ENCODE peak calls at places on chromosomes 13 and 19, in five cellular contexts. Q, O, Y, W and D are unnamed samples.

GRCh38 chr13:106491928-106492327 is 43.5 kb downstream of the EFNB2 start:
- DNase-seq in Q (no peak), O (no peak), Y (no peak), W (no peak), D (no peak)

GRCh38 chr19:17766543-17767131 is 15.4 kb downstream of the FCHO1 start:
- DNase-seq in Q (peak; percentile 93), O (peak; percentile 70), Y (peak; percentile 89), W (peak; percentile 77), D (no peak)

GRCh38 chr19:56105090-56105701 is 15.9 kb downstream of the ZNF787 start:
- DNase-seq in Q (peak; percentile 87), O (peak; percentile 58), Y (peak; percentile 88), W (peak; percentile 53), D (peak; percentile 79)

GRCh38 chr19:50551034-50551712 is 17.1 kb downstream of the LRRC4B start:
- DNase-seq in Q (peak; percentile 34), O (no peak), Y (no peak), W (no peak), D (no peak)

GRCh38 chr19:18203408-18203862 is 407 bp downstream of the RAB3A start:
- DNase-seq in Q (no peak), O (no peak), Y (no peak), W (no peak), D (no peak)

GRCh38 chr19:42606660-42607351 is 12.1 kb upstream of the CEACAM8 start:
- DNase-seq in Q (peak; percentile 75), O (peak; percentile 77), Y (peak; percentile 88), W (peak; percentile 7), D (peak; percentile 85)

GRCh38 chr13:91220872-91221271 is 126.6 kb upstream of the MIR17HG start:
- DNase-seq in Q (no peak), O (no peak), Y (no peak), W (no peak), D (no peak)

GRCh38 chr13:20006206-20006605 is 47.7 kb downstream of the ZMYM2 start:
- DNase-seq in Q (no peak), O (no peak), Y (no peak), W (no peak), D (no peak)

GRCh38 chr13:70960841-70961443 is 852.7 kb upstream of the KLHL1 start:
- DNase-seq in Q (peak; percentile 42), O (no peak), Y (no peak), W (peak; percentile 3), D (peak; percentile 5)

GRCh38 chr13:51728972-51729371 is 75.0 kb downstream of the DHRS12 start:
- DNase-seq in Q (no peak), O (no peak), Y (no peak), W (peak; percentile 87), D (no peak)

GRCh38 chr13:20716951-20717350 is 13.5 kb downstream of the IL17D start:
- DNase-seq in Q (peak; percentile 92), O (no peak), Y (no peak), W (no peak), D (no peak)

GRCh38 chr19:43723588-43723987 is 7.7 kb downstream of the IRGC start:
- DNase-seq in Q (no peak), O (no peak), Y (peak; percentile 43), W (no peak), D (no peak)

GRCh38 chr19:2249880-2250764 is 999 bp downstream of the AMH start:
- DNase-seq in Q (no peak), O (no peak), Y (no peak), W (no peak), D (peak; percentile 52)

GRCh38 chr19:12345197-12345596 is 11.8 kb upstream of the ZNF563 start:
- DNase-seq in Q (no peak), O (no peak), Y (no peak), W (no peak), D (no peak)

GRCh38 chr13:99053636-99054233 is 75.9 kb upstream of the DOCK9 start:
- DNase-seq in Q (peak; percentile 23), O (no peak), Y (no peak), W (no peak), D (no peak)

GRCh38 chr19:58586131-58586765 is 13.1 kb upstream of the MZF1 start:
- DNase-seq in Q (no peak), O (no peak), Y (no peak), W (no peak), D (no peak)

GRCh38 chr19:45496349-45496953 is 396 bp downstream of the RTN2 start:
- DNase-seq in Q (peak; percentile 90), O (peak; percentile 48), Y (peak; percentile 57), W (no peak), D (peak; percentile 58)

GRCh38 chr13:106490177-106490576 is 45.3 kb downstream of the EFNB2 start:
- DNase-seq in Q (no peak), O (no peak), Y (no peak), W (no peak), D (no peak)

GRCh38 chr13:110561335-110562033 is at the start of gene RAB20:
- DNase-seq in Q (peak; percentile 85), O (peak; percentile 90), Y (peak; percentile 62), W (peak; percentile 75), D (peak; percentile 93)

GRCh38 chr19:30669329-30670010 is 297.3 kb downstream of the ZNF536 start:
- DNase-seq in Q (peak; percentile 80), O (peak; percentile 56), Y (peak; percentile 63), W (peak; percentile 44), D (peak; percentile 52)

GRCh38 chr19:12603714-12604113 is 6.9 kb downstream of the ZNF490 start:
- DNase-seq in Q (no peak), O (peak; percentile 75), Y (no peak), W (peak; percentile 36), D (peak; percentile 82)

GRCh38 chr13:98098511-98098910 is 44.4 kb upstream of the FARP1 start:
- DNase-seq in Q (no peak), O (no peak), Y (no peak), W (peak; percentile 74), D (no peak)

GRCh38 chr13:35566340-35566739 is 89.9 kb upstream of the MAB21L1 start:
- DNase-seq in Q (no peak), O (peak; percentile 10), Y (no peak), W (peak; percentile 6), D (no peak)

GRCh38 chr19:18274303-18274775 is at the start of gene IQCN:
- DNase-seq in Q (no peak), O (no peak), Y (peak; percentile 27), W (no peak), D (no peak)

GRCh38 chr13:51961493-51962403 is 49.5 kb downstream of the ATP7B start:
- DNase-seq in Q (no peak), O (no peak), Y (no peak), W (no peak), D (no peak)

GRCh38 chr19:54477650-54478049 is 4.6 kb upstream of the CDC42EP5 start:
- DNase-seq in Q (no peak), O (no peak), Y (no peak), W (no peak), D (no peak)

GRCh38 chr19:54480048-54480447 is 7.0 kb upstream of the CDC42EP5 start:
- DNase-seq in Q (no peak), O (no peak), Y (no peak), W (no peak), D (no peak)

GRCh38 chr19:54475706-54476105 is 2.6 kb upstream of the CDC42EP5 start:
- DNase-seq in Q (no peak), O (no peak), Y (no peak), W (no peak), D (no peak)

GRCh38 chr19:54481326-54481930 is 8.3 kb upstream of the CDC42EP5 start:
- DNase-seq in Q (peak; percentile 93), O (peak; percentile 61), Y (peak; percentile 62), W (peak; percentile 41), D (peak; percentile 60)

DNA sequence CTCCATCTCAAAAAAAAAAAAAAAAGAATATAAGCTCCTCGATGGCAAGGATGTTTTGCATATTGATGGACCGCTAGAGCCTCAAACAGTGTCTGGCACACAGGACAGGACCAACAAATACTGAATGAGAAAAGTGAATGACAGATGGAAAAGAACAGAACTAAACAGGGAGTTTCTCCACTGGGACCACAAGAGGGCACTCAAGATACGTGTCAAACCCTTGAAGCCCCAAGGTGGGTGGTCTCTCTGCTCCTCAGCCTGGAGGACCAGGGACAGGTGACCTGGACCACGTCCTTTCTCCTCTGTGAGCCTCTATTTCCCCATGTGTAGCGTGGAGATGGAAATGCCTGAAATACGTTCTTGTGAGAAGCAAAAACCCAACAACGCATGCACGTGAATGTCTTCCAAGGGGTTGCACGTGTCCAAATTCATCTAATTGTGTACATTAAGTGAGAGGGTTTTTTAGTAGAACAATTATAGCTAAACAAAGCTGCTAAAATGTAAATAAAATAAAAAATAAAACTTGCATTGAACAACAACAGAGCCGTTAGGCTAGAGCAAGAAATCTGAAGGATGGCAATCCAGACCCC is 5.7 kb upstream of the CDC42EP5 start:
- DNase-seq in Q (peak; percentile 93), O (peak; percentile 50), Y (peak; percentile 57), W (peak; percentile 48), D (peak; percentile 55)
- TF ChIP-seq CTCF in Q (peak; percentile 80), O (peak; percentile 72), Y (peak; percentile 72), W (peak; percentile 72), D (peak; percentile 45)

DNA sequence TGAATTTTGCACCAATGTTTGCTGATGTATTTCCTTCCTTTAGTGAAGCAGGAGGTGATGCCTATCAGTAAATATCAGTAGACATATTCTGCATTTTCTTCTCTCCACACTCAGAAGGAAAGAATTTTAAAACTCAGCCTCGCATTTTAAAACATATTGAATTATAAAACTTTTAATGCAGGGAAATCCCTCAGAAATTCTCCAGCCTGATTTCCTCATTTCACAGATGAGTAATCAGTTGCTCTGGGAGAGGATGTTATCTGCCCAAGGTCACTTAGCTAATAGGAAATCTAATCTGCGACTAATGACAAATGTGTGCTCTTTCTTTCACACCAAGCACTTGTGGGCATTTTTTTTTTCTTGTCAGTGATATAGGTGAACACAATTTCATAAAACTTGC is 320.6 kb downstream of the ITGBL1 start:
- DNase-seq in Q (no peak), O (no peak), Y (no peak), W (no peak), D (no peak)
- TF ChIP-seq CTCF in Q (no peak), O (no peak), Y (no peak), W (no peak), D (no peak)

GRCh38 chr13:44109986-44110640 is 230.4 kb downstream of the LACC1 start:
- DNase-seq in Q (no peak), O (no peak), Y (peak; percentile 10), W (no peak), D (no peak)
- TF ChIP-seq CTCF in Q (no peak), O (no peak), Y (no peak), W (no peak), D (no peak)

DNA sequence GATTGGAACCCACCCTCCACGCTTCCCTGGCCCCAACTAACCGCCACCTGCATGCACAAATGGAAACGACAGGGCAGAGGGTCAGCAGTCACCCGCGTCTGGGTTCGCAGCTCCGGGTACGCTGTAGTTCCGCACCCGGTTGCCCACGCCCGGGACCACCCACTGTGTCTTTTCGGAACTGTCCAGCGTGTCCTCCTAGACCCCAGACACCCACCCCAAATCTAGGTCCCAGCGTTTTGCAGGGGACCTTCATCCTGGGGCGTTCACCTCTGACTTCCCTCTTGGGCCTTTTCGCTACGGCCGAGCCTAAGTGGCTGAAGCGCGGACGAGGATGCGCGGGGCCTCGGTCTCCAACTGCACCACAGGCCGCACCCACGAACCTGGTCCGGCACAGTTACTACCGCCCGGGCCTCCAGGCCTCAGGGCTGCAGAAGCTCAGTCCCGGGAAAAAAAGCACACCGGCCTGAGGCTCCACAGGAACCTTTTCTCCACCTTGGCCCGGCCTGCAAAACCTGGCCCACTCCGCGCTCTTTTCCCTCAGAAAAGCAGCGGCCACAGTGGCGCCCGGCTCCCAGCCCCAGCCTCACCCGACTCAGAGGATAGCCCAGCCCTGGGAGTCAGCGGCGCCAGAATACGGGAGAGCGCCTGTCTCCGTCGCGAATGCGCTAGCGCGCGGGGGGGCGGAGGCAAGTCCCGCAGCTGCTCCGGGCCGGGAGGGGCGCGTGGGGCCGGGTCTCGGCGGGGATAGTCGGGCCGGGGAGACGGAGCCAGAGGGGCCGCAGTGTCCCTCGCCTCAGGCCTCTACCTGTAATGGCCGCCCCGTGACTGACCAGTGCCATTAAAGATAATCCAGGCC is at the start of gene ZFP30:
- DNase-seq in Q (peak; percentile 93), O (peak; percentile 82), Y (peak; percentile 82), W (peak; percentile 86), D (peak; percentile 85)
- TF ChIP-seq CTCF in Q (no peak), O (no peak), Y (no peak), W (no peak), D (no peak)